ENCODE peak calls at places on chromosomes 13 and 19, in nine cellular contexts. One of them, this sample, is unnamed.

GRCh38 chr13:50731400-50731799 is 112.1 kb downstream of the DLEU7 start:
- DNase-seq in GM12891: no peak
- DNase-seq in sciatic nerve: no peak
- DNase-seq in AG08396: peak
- DNase-seq in GOT3: no peak
- DNase-seq in transverse colon: no peak
- DNase-seq in mesothelial cell of epicardium: no peak
- DNase-seq in activated gamma-delta T cell treated with Interleukin-2 at 50 U/mL for 16 hours: no peak
- DNase-seq in NCI-H510A: no peak
- DNase-seq in this sample: peak

GRCh38 chr19:43578787-43579186 is 3.2 kb downstream of the PINLYP start:
- DNase-seq in GM12891: no peak
- DNase-seq in sciatic nerve: no peak
- DNase-seq in AG08396: no peak
- DNase-seq in GOT3: no peak
- DNase-seq in transverse colon: no peak
- DNase-seq in mesothelial cell of epicardium: no peak
- DNase-seq in activated gamma-delta T cell treated with Interleukin-2 at 50 U/mL for 16 hours: no peak
- DNase-seq in NCI-H510A: no peak
- DNase-seq in this sample: no peak

GRCh38 chr13:32538234-32538620 is 368 bp downstream of the N4BP2L2 start:
- DNase-seq in GM12891: peak
- DNase-seq in sciatic nerve: peak
- DNase-seq in AG08396: peak
- DNase-seq in GOT3: no peak
- DNase-seq in transverse colon: no peak
- DNase-seq in mesothelial cell of epicardium: no peak
- DNase-seq in activated gamma-delta T cell treated with Interleukin-2 at 50 U/mL for 16 hours: no peak
- DNase-seq in NCI-H510A: no peak
- DNase-seq in this sample: peak

GRCh38 chr13:102772042-102772425 is 1.6 kb downstream of the TEX30 start:
- DNase-seq in GM12891: no peak
- DNase-seq in sciatic nerve: no peak
- DNase-seq in AG08396: no peak
- DNase-seq in GOT3: no peak
- DNase-seq in transverse colon: no peak
- DNase-seq in mesothelial cell of epicardium: no peak
- DNase-seq in activated gamma-delta T cell treated with Interleukin-2 at 50 U/mL for 16 hours: no peak
- DNase-seq in NCI-H510A: no peak
- DNase-seq in this sample: no peak

GRCh38 chr13:112464720-112465119 is 88.6 kb downstream of the SPACA7 start:
- DNase-seq in GM12891: no peak
- DNase-seq in sciatic nerve: no peak
- DNase-seq in AG08396: no peak
- DNase-seq in GOT3: no peak
- DNase-seq in transverse colon: no peak
- DNase-seq in mesothelial cell of epicardium: no peak
- DNase-seq in activated gamma-delta T cell treated with Interleukin-2 at 50 U/mL for 16 hours: no peak
- DNase-seq in NCI-H510A: no peak
- DNase-seq in this sample: no peak

GRCh38 chr13:40490086-40490723 is 176.2 kb downstream of the FOXO1 start:
- DNase-seq in GM12891: no peak
- DNase-seq in sciatic nerve: no peak
- DNase-seq in AG08396: no peak
- DNase-seq in GOT3: no peak
- DNase-seq in transverse colon: peak
- DNase-seq in mesothelial cell of epicardium: no peak
- DNase-seq in activated gamma-delta T cell treated with Interleukin-2 at 50 U/mL for 16 hours: peak
- DNase-seq in NCI-H510A: no peak
- DNase-seq in this sample: no peak

GRCh38 chr13:60229708-60230272 is 66.1 kb upstream of the DIAPH3 start:
- DNase-seq in GM12891: no peak
- DNase-seq in sciatic nerve: no peak
- DNase-seq in AG08396: no peak
- DNase-seq in GOT3: no peak
- DNase-seq in transverse colon: no peak
- DNase-seq in mesothelial cell of epicardium: no peak
- DNase-seq in activated gamma-delta T cell treated with Interleukin-2 at 50 U/mL for 16 hours: no peak
- DNase-seq in NCI-H510A: no peak
- DNase-seq in this sample: no peak

GRCh38 chr19:14497347-14497921 is 1.5 kb upstream of the GIPC1 start:
- DNase-seq in GM12891: no peak
- DNase-seq in sciatic nerve: no peak
- DNase-seq in AG08396: no peak
- DNase-seq in GOT3: no peak
- DNase-seq in transverse colon: peak
- DNase-seq in mesothelial cell of epicardium: no peak
- DNase-seq in activated gamma-delta T cell treated with Interleukin-2 at 50 U/mL for 16 hours: no peak
- DNase-seq in NCI-H510A: no peak
- DNase-seq in this sample: no peak